ENCODE peak calls at places on chromosome 3, in ten cellular contexts. F, D, N, B, H, K, A, Q, O and V are unnamed samples.
A peak's percentile ranks its signal among the peaks of the same experiment; 100 is the strongest.

GRCh38 chr3:5012398-5012797 is 33.2 kb downstream of the BHLHE40 start:
- DNase-seq in F (no peak), D (no peak), N (peak; percentile 68), B (no peak), H (no peak), K (no peak), A (no peak), Q (no peak), O (no peak), V (no peak)

GRCh38 chr3:178195824-178196223 is 340.4 kb upstream of the KCNMB2 start:
- DNase-seq in F (no peak), D (no peak), N (no peak), B (no peak), H (no peak), K (no peak), A (no peak), Q (no peak), O (no peak), V (no peak)

GRCh38 chr3:140236836-140237476 is 302.0 kb downstream of the CLSTN2 start:
- DNase-seq in F (no peak), D (no peak), N (no peak), B (no peak), H (no peak), K (no peak), A (no peak), Q (no peak), O (no peak), V (no peak)

GRCh38 chr3:146184616-146185015 is 23.6 kb upstream of the PLOD2 start:
- DNase-seq in F (no peak), D (no peak), N (no peak), B (peak; percentile 14), H (peak; percentile 39), K (no peak), A (no peak), Q (peak; percentile 67), O (no peak), V (no peak)

GRCh38 chr3:123410149-123410515 is 38.8 kb downstream of the ADCY5 start:
- DNase-seq in F (no peak), D (no peak), N (no peak), B (no peak), H (no peak), K (no peak), A (no peak), Q (no peak), O (no peak), V (no peak)

GRCh38 chr3:118501152-118501551 is 533.5 kb downstream of the IGSF11 start:
- DNase-seq in F (no peak), D (peak; percentile 5), N (no peak), B (no peak), H (peak; percentile 39), K (no peak), A (no peak), Q (peak; percentile 22), O (no peak), V (peak; percentile 17)

GRCh38 chr3:98777801-98778220 is 14.7 kb downstream of the ST3GAL6 start:
- DNase-seq in F (no peak), D (no peak), N (no peak), B (no peak), H (no peak), K (no peak), A (no peak), Q (no peak), O (no peak), V (no peak)

GRCh38 chr3:121998030-121998580 is 23.9 kb downstream of the ILDR1 start:
- DNase-seq in F (no peak), D (no peak), N (no peak), B (no peak), H (no peak), K (no peak), A (peak; percentile 50), Q (no peak), O (no peak), V (no peak)

GRCh38 chr3:190443257-190443656 is 6.4 kb downstream of the TMEM207 start:
- DNase-seq in F (no peak), D (no peak), N (no peak), B (no peak), H (no peak), K (no peak), A (no peak), Q (no peak), O (no peak), V (no peak)

GRCh38 chr3:142275856-142276255 is 50.5 kb upstream of the GK5 start:
- DNase-seq in F (no peak), D (no peak), N (no peak), B (no peak), H (no peak), K (no peak), A (no peak), Q (no peak), O (no peak), V (no peak)

GRCh38 chr3:27594096-27594690 is 110.0 kb upstream of the SLC4A7 start:
- DNase-seq in F (no peak), D (no peak), N (no peak), B (no peak), H (no peak), K (no peak), A (no peak), Q (no peak), O (no peak), V (no peak)

DNA sequence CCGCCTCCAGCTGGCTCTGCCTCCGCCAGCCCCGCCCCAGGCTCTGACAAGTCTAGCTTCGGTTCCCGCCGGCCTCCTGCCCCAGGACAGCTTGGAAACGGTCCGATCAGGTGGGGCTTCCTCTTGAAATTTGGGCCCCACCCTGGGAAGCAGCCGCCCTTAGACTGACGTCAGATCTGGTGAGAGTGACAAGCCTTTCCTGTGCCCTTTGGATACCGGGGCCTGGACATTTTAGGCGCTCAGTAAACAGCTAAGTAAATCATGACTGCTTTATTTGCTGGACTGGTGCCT is 378 bp upstream of the HYAL3 start:
- DNase-seq in F (no peak), D (no peak), N (no peak), B (no peak), H (no peak), K (no peak), A (no peak), Q (no peak), O (no peak), V (no peak)
- TF ChIP-seq POLR2A in F (no peak), D (no peak), N (peak; percentile 23), B (no peak), H (no peak), K (peak; percentile 46), A (no peak), Q (no peak), O (no peak), V (no peak)

GRCh38 chr3:46976326-46977190 is at the start of gene CCDC12:
- DNase-seq in F (peak; percentile 95), D (peak; percentile 98), N (peak; percentile 97), B (peak; percentile 97), H (peak; percentile 96), K (peak; percentile 96), A (peak; percentile 99), Q (peak; percentile 95), O (peak; percentile 99), V (peak; percentile 91)
- TF ChIP-seq POLR2A in F (peak; percentile 99), D (peak; percentile 46), N (peak; percentile 47), B (peak; percentile 83), H (peak; percentile 90), K (peak; percentile 83), A (peak; percentile 81), Q (peak; percentile 83), O (peak; percentile 89), V (peak; percentile 91)

DNA sequence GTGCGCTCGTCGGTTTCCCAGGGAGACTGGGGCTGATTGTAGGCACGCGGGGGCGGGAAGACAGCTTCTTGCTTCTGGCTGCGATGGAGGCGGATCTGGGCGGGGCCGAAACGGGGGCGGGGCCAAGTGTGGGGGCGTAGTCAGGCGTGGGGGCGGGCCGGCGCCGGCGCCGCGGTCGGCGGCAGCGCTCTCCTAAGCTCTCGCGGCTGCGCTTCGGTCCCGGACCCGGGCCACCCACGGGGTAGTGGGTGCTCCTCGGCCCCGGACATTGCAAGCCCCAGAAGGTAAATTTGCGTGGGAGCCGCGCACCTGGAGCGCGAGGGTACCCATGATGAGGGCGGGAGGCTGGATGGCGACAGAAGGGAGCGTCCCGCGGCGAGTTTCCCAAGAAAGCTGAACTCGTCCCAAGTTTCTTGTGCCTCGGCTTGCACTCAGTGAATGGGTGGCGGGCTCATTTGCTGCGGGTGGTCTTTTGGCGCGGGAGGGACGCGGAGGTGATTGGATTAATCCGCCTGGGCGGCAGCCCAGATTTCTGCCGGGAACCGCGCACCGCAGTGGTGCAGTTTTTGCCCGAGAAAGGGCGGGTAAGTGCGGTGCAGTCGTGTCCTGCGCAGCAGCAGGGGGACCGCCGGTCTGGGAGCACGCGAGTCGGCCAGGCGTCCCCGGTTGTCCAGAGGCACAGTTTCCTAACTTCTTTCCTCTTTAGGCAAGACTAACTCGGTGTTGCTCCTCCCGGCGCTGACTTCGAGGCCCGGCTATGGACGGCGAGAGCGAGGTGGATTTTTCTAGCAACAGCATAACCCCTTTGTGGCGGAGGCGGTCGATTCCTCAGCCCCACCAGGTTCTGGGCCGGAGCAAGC is at the start of gene ARHGEF26:
- DNase-seq in F (peak; percentile 95), D (peak; percentile 86), N (peak; percentile 90), B (peak; percentile 89), H (peak; percentile 89), K (peak; percentile 94), A (peak; percentile 94), Q (peak; percentile 94), O (peak; percentile 53), V (peak; percentile 74)
- TF ChIP-seq POLR2A in F (no peak), D (no peak), N (no peak), B (peak; percentile 61), H (no peak), K (no peak), A (no peak), Q (peak; percentile 42), O (peak; percentile 57), V (no peak)

GRCh38 chr3:71064288-71064975 is 519.1 kb downstream of the FOXP1 start:
- DNase-seq in F (peak; percentile 11), D (no peak), N (peak; percentile 90), B (peak; percentile 44), H (peak; percentile 57), K (peak; percentile 79), A (no peak), Q (peak; percentile 56), O (no peak), V (no peak)
- TF ChIP-seq POLR2A in F (no peak), D (no peak), N (no peak), B (peak; percentile 39), H (no peak), K (peak; percentile 23), A (no peak), Q (no peak), O (peak; percentile 64), V (no peak)

GRCh38 chr3:153273767-153274443 is 111.9 kb downstream of the RAP2B start:
- DNase-seq in F (no peak), D (no peak), N (no peak), B (no peak), H (no peak), K (no peak), A (no peak), Q (no peak), O (no peak), V (no peak)

GRCh38 chr3:153274521-153274920 is 112.5 kb downstream of the RAP2B start:
- DNase-seq in F (no peak), D (no peak), N (no peak), B (no peak), H (no peak), K (no peak), A (no peak), Q (no peak), O (no peak), V (no peak)

GRCh38 chr3:153275514-153275913 is 113.5 kb downstream of the RAP2B start:
- DNase-seq in F (no peak), D (no peak), N (no peak), B (no peak), H (no peak), K (no peak), A (no peak), Q (no peak), O (no peak), V (no peak)

GRCh38 chr3:153273217-153273616 is 111.2 kb downstream of the RAP2B start:
- DNase-seq in F (no peak), D (no peak), N (no peak), B (no peak), H (no peak), K (no peak), A (no peak), Q (no peak), O (no peak), V (no peak)

GRCh38 chr3:153277029-153277428 is 115.0 kb downstream of the RAP2B start:
- DNase-seq in F (no peak), D (no peak), N (no peak), B (no peak), H (no peak), K (no peak), A (no peak), Q (no peak), O (no peak), V (no peak)
- TF ChIP-seq POLR2A in F (no peak), D (no peak), N (no peak), B (no peak), H (no peak), K (no peak), A (no peak), Q (no peak), O (no peak), V (no peak)